ENCODE peak calls at places on chromosomes 1 and 21, in six cellular contexts. One of them, this sample, is unnamed.

GRCh38 chr1:227072991-227073390 is 132.9 kb downstream of the COQ8A start:
- DNase-seq in progenitor cell of endocrine pancreas: no peak
- DNase-seq in WTC11: no peak
- DNase-seq in LoVo: no peak
- DNase-seq in activated T-cell treated with anti-CD3 and anti-CD28 coated beads for 24 hours: no peak
- DNase-seq in stimulated activated CD4-positive, alpha-beta T cell treated with anti-CD3 and anti-CD28 coated beads, Interleukin-1b, Interleukin-23, amount 100 ng/mL, for 4 hours: no peak
- DNase-seq in this sample: no peak

GRCh38 chr1:230356869-230357778 is 69.0 kb downstream of the PGBD5 start:
- DNase-seq in progenitor cell of endocrine pancreas: no peak
- DNase-seq in WTC11: no peak
- DNase-seq in LoVo: no peak
- DNase-seq in activated T-cell treated with anti-CD3 and anti-CD28 coated beads for 24 hours: no peak
- DNase-seq in stimulated activated CD4-positive, alpha-beta T cell treated with anti-CD3 and anti-CD28 coated beads, Interleukin-1b, Interleukin-23, amount 100 ng/mL, for 4 hours: no peak
- DNase-seq in this sample: no peak

GRCh38 chr1:22328331-22329170 is 123.1 kb upstream of the ZBTB40 start:
- DNase-seq in progenitor cell of endocrine pancreas: no peak
- DNase-seq in WTC11: no peak
- DNase-seq in LoVo: no peak
- DNase-seq in activated T-cell treated with anti-CD3 and anti-CD28 coated beads for 24 hours: no peak
- DNase-seq in stimulated activated CD4-positive, alpha-beta T cell treated with anti-CD3 and anti-CD28 coated beads, Interleukin-1b, Interleukin-23, amount 100 ng/mL, for 4 hours: no peak
- DNase-seq in this sample: no peak

GRCh38 chr1:233065655-233066054 is 115.2 kb downstream of the NTPCR start:
- DNase-seq in progenitor cell of endocrine pancreas: no peak
- DNase-seq in WTC11: no peak
- DNase-seq in LoVo: no peak
- DNase-seq in activated T-cell treated with anti-CD3 and anti-CD28 coated beads for 24 hours: no peak
- DNase-seq in stimulated activated CD4-positive, alpha-beta T cell treated with anti-CD3 and anti-CD28 coated beads, Interleukin-1b, Interleukin-23, amount 100 ng/mL, for 4 hours: no peak
- DNase-seq in this sample: no peak

GRCh38 chr1:230210979-230211336 is 143.9 kb downstream of the GALNT2 start:
- DNase-seq in progenitor cell of endocrine pancreas: no peak
- DNase-seq in WTC11: no peak
- DNase-seq in LoVo: no peak
- DNase-seq in activated T-cell treated with anti-CD3 and anti-CD28 coated beads for 24 hours: no peak
- DNase-seq in stimulated activated CD4-positive, alpha-beta T cell treated with anti-CD3 and anti-CD28 coated beads, Interleukin-1b, Interleukin-23, amount 100 ng/mL, for 4 hours: no peak
- DNase-seq in this sample: no peak

GRCh38 chr1:155835548-155835947 is 21.5 kb downstream of the GON4L start:
- DNase-seq in progenitor cell of endocrine pancreas: no peak
- DNase-seq in WTC11: no peak
- DNase-seq in LoVo: no peak
- DNase-seq in activated T-cell treated with anti-CD3 and anti-CD28 coated beads for 24 hours: no peak
- DNase-seq in stimulated activated CD4-positive, alpha-beta T cell treated with anti-CD3 and anti-CD28 coated beads, Interleukin-1b, Interleukin-23, amount 100 ng/mL, for 4 hours: no peak
- DNase-seq in this sample: no peak

GRCh38 chr1:244272471-244273261 is 179.0 kb downstream of the ADSS2 start:
- DNase-seq in progenitor cell of endocrine pancreas: peak
- DNase-seq in WTC11: peak
- DNase-seq in LoVo: peak
- DNase-seq in activated T-cell treated with anti-CD3 and anti-CD28 coated beads for 24 hours: peak
- DNase-seq in stimulated activated CD4-positive, alpha-beta T cell treated with anti-CD3 and anti-CD28 coated beads, Interleukin-1b, Interleukin-23, amount 100 ng/mL, for 4 hours: peak
- DNase-seq in this sample: peak

GRCh38 chr1:169925505-169926482 is 32.1 kb upstream of the SCYL3 start:
- DNase-seq in progenitor cell of endocrine pancreas: no peak
- DNase-seq in WTC11: no peak
- DNase-seq in LoVo: no peak
- DNase-seq in activated T-cell treated with anti-CD3 and anti-CD28 coated beads for 24 hours: no peak
- DNase-seq in stimulated activated CD4-positive, alpha-beta T cell treated with anti-CD3 and anti-CD28 coated beads, Interleukin-1b, Interleukin-23, amount 100 ng/mL, for 4 hours: no peak
- DNase-seq in this sample: no peak

GRCh38 chr1:25527226-25527846 is 16.1 kb upstream of the LDLRAP1 start:
- DNase-seq in progenitor cell of endocrine pancreas: no peak
- DNase-seq in WTC11: no peak
- DNase-seq in LoVo: no peak
- DNase-seq in activated T-cell treated with anti-CD3 and anti-CD28 coated beads for 24 hours: no peak
- DNase-seq in stimulated activated CD4-positive, alpha-beta T cell treated with anti-CD3 and anti-CD28 coated beads, Interleukin-1b, Interleukin-23, amount 100 ng/mL, for 4 hours: no peak
- DNase-seq in this sample: no peak

GRCh38 chr1:26721669-26722355 is 26.0 kb downstream of the ARID1A start:
- DNase-seq in progenitor cell of endocrine pancreas: no peak
- DNase-seq in WTC11: no peak
- DNase-seq in LoVo: no peak
- DNase-seq in activated T-cell treated with anti-CD3 and anti-CD28 coated beads for 24 hours: no peak
- DNase-seq in stimulated activated CD4-positive, alpha-beta T cell treated with anti-CD3 and anti-CD28 coated beads, Interleukin-1b, Interleukin-23, amount 100 ng/mL, for 4 hours: no peak
- DNase-seq in this sample: no peak

GRCh38 chr1:198846506-198847010 is 207.7 kb downstream of the PTPRC start:
- DNase-seq in progenitor cell of endocrine pancreas: no peak
- DNase-seq in WTC11: no peak
- DNase-seq in LoVo: no peak
- DNase-seq in activated T-cell treated with anti-CD3 and anti-CD28 coated beads for 24 hours: no peak
- DNase-seq in stimulated activated CD4-positive, alpha-beta T cell treated with anti-CD3 and anti-CD28 coated beads, Interleukin-1b, Interleukin-23, amount 100 ng/mL, for 4 hours: no peak
- DNase-seq in this sample: no peak

GRCh38 chr1:59730759-59731478 is 83.8 kb upstream of the HOOK1 start:
- DNase-seq in progenitor cell of endocrine pancreas: no peak
- DNase-seq in WTC11: no peak
- DNase-seq in LoVo: peak
- DNase-seq in activated T-cell treated with anti-CD3 and anti-CD28 coated beads for 24 hours: no peak
- DNase-seq in stimulated activated CD4-positive, alpha-beta T cell treated with anti-CD3 and anti-CD28 coated beads, Interleukin-1b, Interleukin-23, amount 100 ng/mL, for 4 hours: no peak
- DNase-seq in this sample: no peak

GRCh38 chr1:94702440-94702810 is 117.7 kb upstream of the SLC44A3 start:
- DNase-seq in progenitor cell of endocrine pancreas: no peak
- DNase-seq in WTC11: no peak
- DNase-seq in LoVo: no peak
- DNase-seq in activated T-cell treated with anti-CD3 and anti-CD28 coated beads for 24 hours: no peak
- DNase-seq in stimulated activated CD4-positive, alpha-beta T cell treated with anti-CD3 and anti-CD28 coated beads, Interleukin-1b, Interleukin-23, amount 100 ng/mL, for 4 hours: no peak
- DNase-seq in this sample: no peak

GRCh38 chr1:54381524-54381923 is 24.7 kb downstream of the SSBP3 start:
- DNase-seq in progenitor cell of endocrine pancreas: no peak
- DNase-seq in WTC11: no peak
- DNase-seq in LoVo: no peak
- DNase-seq in activated T-cell treated with anti-CD3 and anti-CD28 coated beads for 24 hours: no peak
- DNase-seq in stimulated activated CD4-positive, alpha-beta T cell treated with anti-CD3 and anti-CD28 coated beads, Interleukin-1b, Interleukin-23, amount 100 ng/mL, for 4 hours: no peak
- DNase-seq in this sample: no peak

GRCh38 chr1:29211086-29212030 is 19.4 kb downstream of the MECR start:
- DNase-seq in progenitor cell of endocrine pancreas: no peak
- DNase-seq in WTC11: no peak
- DNase-seq in LoVo: no peak
- DNase-seq in activated T-cell treated with anti-CD3 and anti-CD28 coated beads for 24 hours: no peak
- DNase-seq in stimulated activated CD4-positive, alpha-beta T cell treated with anti-CD3 and anti-CD28 coated beads, Interleukin-1b, Interleukin-23, amount 100 ng/mL, for 4 hours: no peak
- DNase-seq in this sample: peak

GRCh38 chr1:24562625-24563024 is 6.7 kb downstream of the NCMAP start:
- DNase-seq in progenitor cell of endocrine pancreas: no peak
- DNase-seq in WTC11: no peak
- DNase-seq in LoVo: peak
- DNase-seq in activated T-cell treated with anti-CD3 and anti-CD28 coated beads for 24 hours: no peak
- DNase-seq in stimulated activated CD4-positive, alpha-beta T cell treated with anti-CD3 and anti-CD28 coated beads, Interleukin-1b, Interleukin-23, amount 100 ng/mL, for 4 hours: no peak
- DNase-seq in this sample: peak

GRCh38 chr1:234551032-234551378 is 59.0 kb downstream of the IRF2BP2 start:
- DNase-seq in progenitor cell of endocrine pancreas: no peak
- DNase-seq in WTC11: no peak
- DNase-seq in LoVo: no peak
- DNase-seq in activated T-cell treated with anti-CD3 and anti-CD28 coated beads for 24 hours: no peak
- DNase-seq in stimulated activated CD4-positive, alpha-beta T cell treated with anti-CD3 and anti-CD28 coated beads, Interleukin-1b, Interleukin-23, amount 100 ng/mL, for 4 hours: no peak
- DNase-seq in this sample: no peak

GRCh38 chr21:21897275-21897883 is 899.2 kb downstream of the NCAM2 start:
- DNase-seq in progenitor cell of endocrine pancreas: no peak
- DNase-seq in WTC11: no peak
- DNase-seq in LoVo: no peak
- DNase-seq in activated T-cell treated with anti-CD3 and anti-CD28 coated beads for 24 hours: no peak
- DNase-seq in stimulated activated CD4-positive, alpha-beta T cell treated with anti-CD3 and anti-CD28 coated beads, Interleukin-1b, Interleukin-23, amount 100 ng/mL, for 4 hours: no peak
- DNase-seq in this sample: no peak